ENCODE peak calls at places on chromosome 16, in seven cellular contexts. One of them, this sample, is unnamed.

GRCh38 chr16:14232106-14232890 is 161.2 kb downstream of the MRTFB start:
- DNase-seq in NCI-H1092 treated with DMSO at 0.1 percent for 48 hours: peak
- DNase-seq in neuronal stem cell: no peak
- DNase-seq in GM10248: no peak
- DNase-seq in endothelial cell of umbilical vein: peak
- DNase-seq in stimulated activated naive B cell treated with anti-CD40 and anti-IgM and Interleukin-4, amounts not matched to agents 10 μg/mL and 1 μg/mL and 100 μg/mL, for 72 hours: no peak
- DNase-seq in fibroblast of lung: peak
- DNase-seq in this sample: no peak

GRCh38 chr16:27330542-27330941 is 16.8 kb downstream of the IL4R start:
- DNase-seq in GM10248: no peak
- DNase-seq in NCI-H1092 treated with DMSO at 0.1 percent for 48 hours: no peak
- DNase-seq in neuronal stem cell: no peak
- DNase-seq in fibroblast of lung: peak
- DNase-seq in endothelial cell of umbilical vein: peak
- DNase-seq in stimulated activated naive B cell treated with anti-CD40 and anti-IgM and Interleukin-4, amounts not matched to agents 10 μg/mL and 1 μg/mL and 100 μg/mL, for 72 hours: no peak
- DNase-seq in this sample: no peak

GRCh38 chr16:88063201-88063773 is 112.1 kb downstream of the BANP start:
- DNase-seq in fibroblast of lung: peak
- DNase-seq in stimulated activated naive B cell treated with anti-CD40 and anti-IgM and Interleukin-4, amounts not matched to agents 10 μg/mL and 1 μg/mL and 100 μg/mL, for 72 hours: no peak
- DNase-seq in NCI-H1092 treated with DMSO at 0.1 percent for 48 hours: no peak
- DNase-seq in neuronal stem cell: no peak
- DNase-seq in endothelial cell of umbilical vein: no peak
- DNase-seq in GM10248: no peak
- DNase-seq in this sample: no peak

GRCh38 chr16:67173808-67174705 is 3.7 kb downstream of the NOL3 start:
- DNase-seq in neuronal stem cell: no peak
- DNase-seq in NCI-H1092 treated with DMSO at 0.1 percent for 48 hours: peak
- DNase-seq in endothelial cell of umbilical vein: peak
- DNase-seq in stimulated activated naive B cell treated with anti-CD40 and anti-IgM and Interleukin-4, amounts not matched to agents 10 μg/mL and 1 μg/mL and 100 μg/mL, for 72 hours: no peak
- DNase-seq in fibroblast of lung: peak
- DNase-seq in GM10248: peak
- DNase-seq in this sample: peak

GRCh38 chr16:69325784-69326171 is 4.6 kb downstream of the PDF start:
- DNase-seq in fibroblast of lung: no peak
- DNase-seq in GM10248: no peak
- DNase-seq in NCI-H1092 treated with DMSO at 0.1 percent for 48 hours: no peak
- DNase-seq in stimulated activated naive B cell treated with anti-CD40 and anti-IgM and Interleukin-4, amounts not matched to agents 10 μg/mL and 1 μg/mL and 100 μg/mL, for 72 hours: no peak
- DNase-seq in neuronal stem cell: no peak
- DNase-seq in endothelial cell of umbilical vein: no peak
- DNase-seq in this sample: no peak

GRCh38 chr16:67028555-67029248 is at the start of gene CBFB:
- DNase-seq in fibroblast of lung: peak
- DNase-seq in NCI-H1092 treated with DMSO at 0.1 percent for 48 hours: peak
- DNase-seq in stimulated activated naive B cell treated with anti-CD40 and anti-IgM and Interleukin-4, amounts not matched to agents 10 μg/mL and 1 μg/mL and 100 μg/mL, for 72 hours: peak
- DNase-seq in neuronal stem cell: peak
- DNase-seq in GM10248: peak
- DNase-seq in endothelial cell of umbilical vein: peak
- DNase-seq in this sample: peak

GRCh38 chr16:67024384-67024896 is 4.5 kb upstream of the CBFB start:
- DNase-seq in endothelial cell of umbilical vein: no peak
- DNase-seq in NCI-H1092 treated with DMSO at 0.1 percent for 48 hours: no peak
- DNase-seq in GM10248: no peak
- DNase-seq in stimulated activated naive B cell treated with anti-CD40 and anti-IgM and Interleukin-4, amounts not matched to agents 10 μg/mL and 1 μg/mL and 100 μg/mL, for 72 hours: no peak
- DNase-seq in neuronal stem cell: no peak
- DNase-seq in fibroblast of lung: no peak
- DNase-seq in this sample: no peak

GRCh38 chr16:71807905-71808592 is 585 bp downstream of the AP1G1 start:
- DNase-seq in stimulated activated naive B cell treated with anti-CD40 and anti-IgM and Interleukin-4, amounts not matched to agents 10 μg/mL and 1 μg/mL and 100 μg/mL, for 72 hours: no peak
- DNase-seq in fibroblast of lung: peak
- DNase-seq in endothelial cell of umbilical vein: peak
- DNase-seq in GM10248: peak
- DNase-seq in NCI-H1092 treated with DMSO at 0.1 percent for 48 hours: peak
- DNase-seq in neuronal stem cell: peak
- DNase-seq in this sample: peak

GRCh38 chr16:14284930-14285541 is 213.9 kb downstream of the MRTFB start:
- DNase-seq in neuronal stem cell: no peak
- DNase-seq in fibroblast of lung: no peak
- DNase-seq in endothelial cell of umbilical vein: peak
- DNase-seq in NCI-H1092 treated with DMSO at 0.1 percent for 48 hours: peak
- DNase-seq in GM10248: peak
- DNase-seq in stimulated activated naive B cell treated with anti-CD40 and anti-IgM and Interleukin-4, amounts not matched to agents 10 μg/mL and 1 μg/mL and 100 μg/mL, for 72 hours: peak
- DNase-seq in this sample: peak

GRCh38 chr16:80948886-80949502 is 57.7 kb downstream of the CMC2 start:
- DNase-seq in neuronal stem cell: peak
- DNase-seq in NCI-H1092 treated with DMSO at 0.1 percent for 48 hours: peak
- DNase-seq in endothelial cell of umbilical vein: peak
- DNase-seq in stimulated activated naive B cell treated with anti-CD40 and anti-IgM and Interleukin-4, amounts not matched to agents 10 μg/mL and 1 μg/mL and 100 μg/mL, for 72 hours: no peak
- DNase-seq in GM10248: peak
- DNase-seq in fibroblast of lung: no peak
- DNase-seq in this sample: peak

GRCh38 chr16:560701-561412 is 663 bp downstream of the PRR35 start:
- DNase-seq in stimulated activated naive B cell treated with anti-CD40 and anti-IgM and Interleukin-4, amounts not matched to agents 10 μg/mL and 1 μg/mL and 100 μg/mL, for 72 hours: no peak
- DNase-seq in fibroblast of lung: no peak
- DNase-seq in endothelial cell of umbilical vein: no peak
- DNase-seq in NCI-H1092 treated with DMSO at 0.1 percent for 48 hours: no peak
- DNase-seq in neuronal stem cell: no peak
- DNase-seq in GM10248: no peak
- DNase-seq in this sample: no peak

GRCh38 chr16:83958842-83959565 is 6.0 kb downstream of the OSGIN1 start:
- DNase-seq in endothelial cell of umbilical vein: no peak
- DNase-seq in GM10248: no peak
- DNase-seq in NCI-H1092 treated with DMSO at 0.1 percent for 48 hours: no peak
- DNase-seq in neuronal stem cell: no peak
- DNase-seq in fibroblast of lung: no peak
- DNase-seq in stimulated activated naive B cell treated with anti-CD40 and anti-IgM and Interleukin-4, amounts not matched to agents 10 μg/mL and 1 μg/mL and 100 μg/mL, for 72 hours: no peak
- DNase-seq in this sample: no peak

GRCh38 chr16:85105475-85105874 is 6.8 kb downstream of the CIBAR2 start:
- DNase-seq in neuronal stem cell: no peak
- DNase-seq in NCI-H1092 treated with DMSO at 0.1 percent for 48 hours: no peak
- DNase-seq in stimulated activated naive B cell treated with anti-CD40 and anti-IgM and Interleukin-4, amounts not matched to agents 10 μg/mL and 1 μg/mL and 100 μg/mL, for 72 hours: no peak
- DNase-seq in fibroblast of lung: no peak
- DNase-seq in GM10248: no peak
- DNase-seq in endothelial cell of umbilical vein: no peak
- DNase-seq in this sample: no peak

GRCh38 chr16:4347765-4348509 is 3.2 kb downstream of the PAM16 start:
- DNase-seq in endothelial cell of umbilical vein: no peak
- DNase-seq in neuronal stem cell: no peak
- DNase-seq in GM10248: no peak
- DNase-seq in fibroblast of lung: no peak
- DNase-seq in NCI-H1092 treated with DMSO at 0.1 percent for 48 hours: no peak
- DNase-seq in stimulated activated naive B cell treated with anti-CD40 and anti-IgM and Interleukin-4, amounts not matched to agents 10 μg/mL and 1 μg/mL and 100 μg/mL, for 72 hours: no peak
- DNase-seq in this sample: no peak

GRCh38 chr16:11005611-11005975 is 61.2 kb downstream of the CLEC16A start:
- DNase-seq in NCI-H1092 treated with DMSO at 0.1 percent for 48 hours: no peak
- DNase-seq in neuronal stem cell: no peak
- DNase-seq in GM10248: no peak
- DNase-seq in fibroblast of lung: peak
- DNase-seq in stimulated activated naive B cell treated with anti-CD40 and anti-IgM and Interleukin-4, amounts not matched to agents 10 μg/mL and 1 μg/mL and 100 μg/mL, for 72 hours: no peak
- DNase-seq in endothelial cell of umbilical vein: no peak
- DNase-seq in this sample: no peak

GRCh38 chr16:53974484-53975115 is 270.6 kb downstream of the FTO start:
- DNase-seq in GM10248: no peak
- DNase-seq in stimulated activated naive B cell treated with anti-CD40 and anti-IgM and Interleukin-4, amounts not matched to agents 10 μg/mL and 1 μg/mL and 100 μg/mL, for 72 hours: no peak
- DNase-seq in fibroblast of lung: no peak
- DNase-seq in endothelial cell of umbilical vein: no peak
- DNase-seq in NCI-H1092 treated with DMSO at 0.1 percent for 48 hours: no peak
- DNase-seq in neuronal stem cell: no peak
- DNase-seq in this sample: no peak

GRCh38 chr16:50910698-50911025 is 168.8 kb downstream of the CYLD start:
- DNase-seq in neuronal stem cell: no peak
- DNase-seq in fibroblast of lung: no peak
- DNase-seq in endothelial cell of umbilical vein: no peak
- DNase-seq in GM10248: no peak
- DNase-seq in NCI-H1092 treated with DMSO at 0.1 percent for 48 hours: no peak
- DNase-seq in stimulated activated naive B cell treated with anti-CD40 and anti-IgM and Interleukin-4, amounts not matched to agents 10 μg/mL and 1 μg/mL and 100 μg/mL, for 72 hours: no peak
- DNase-seq in this sample: no peak

GRCh38 chr16:5490499-5490898 is 392.9 kb upstream of the EEF2KMT start:
- DNase-seq in NCI-H1092 treated with DMSO at 0.1 percent for 48 hours: peak
- DNase-seq in neuronal stem cell: peak
- DNase-seq in stimulated activated naive B cell treated with anti-CD40 and anti-IgM and Interleukin-4, amounts not matched to agents 10 μg/mL and 1 μg/mL and 100 μg/mL, for 72 hours: no peak
- DNase-seq in GM10248: peak
- DNase-seq in endothelial cell of umbilical vein: no peak
- DNase-seq in fibroblast of lung: peak
- DNase-seq in this sample: peak

GRCh38 chr16:3859875-3860274 is 20.6 kb downstream of the CREBBP start:
- DNase-seq in fibroblast of lung: no peak
- DNase-seq in neuronal stem cell: no peak
- DNase-seq in GM10248: no peak
- DNase-seq in NCI-H1092 treated with DMSO at 0.1 percent for 48 hours: no peak
- DNase-seq in endothelial cell of umbilical vein: no peak
- DNase-seq in stimulated activated naive B cell treated with anti-CD40 and anti-IgM and Interleukin-4, amounts not matched to agents 10 μg/mL and 1 μg/mL and 100 μg/mL, for 72 hours: no peak
- DNase-seq in this sample: peak

GRCh38 chr16:15946257-15947044 is 3.0 kb upstream of the ABCC1 start:
- DNase-seq in GM10248: no peak
- DNase-seq in fibroblast of lung: peak
- DNase-seq in stimulated activated naive B cell treated with anti-CD40 and anti-IgM and Interleukin-4, amounts not matched to agents 10 μg/mL and 1 μg/mL and 100 μg/mL, for 72 hours: no peak
- DNase-seq in neuronal stem cell: no peak
- DNase-seq in endothelial cell of umbilical vein: peak
- DNase-seq in NCI-H1092 treated with DMSO at 0.1 percent for 48 hours: no peak
- DNase-seq in this sample: no peak

GRCh38 chr16:88390760-88391496 is 8.2 kb downstream of the ZNF469 start:
- DNase-seq in fibroblast of lung: no peak
- DNase-seq in GM10248: no peak
- DNase-seq in NCI-H1092 treated with DMSO at 0.1 percent for 48 hours: no peak
- DNase-seq in endothelial cell of umbilical vein: no peak
- DNase-seq in neuronal stem cell: no peak
- DNase-seq in stimulated activated naive B cell treated with anti-CD40 and anti-IgM and Interleukin-4, amounts not matched to agents 10 μg/mL and 1 μg/mL and 100 μg/mL, for 72 hours: no peak
- DNase-seq in this sample: no peak

GRCh38 chr16:57252148-57252721 is 7.2 kb downstream of the ARL2BP start:
- DNase-seq in GM10248: no peak
- DNase-seq in NCI-H1092 treated with DMSO at 0.1 percent for 48 hours: no peak
- DNase-seq in stimulated activated naive B cell treated with anti-CD40 and anti-IgM and Interleukin-4, amounts not matched to agents 10 μg/mL and 1 μg/mL and 100 μg/mL, for 72 hours: no peak
- DNase-seq in fibroblast of lung: no peak
- DNase-seq in endothelial cell of umbilical vein: no peak
- DNase-seq in neuronal stem cell: no peak
- DNase-seq in this sample: no peak

GRCh38 chr16:82643936-82644630 is 17.3 kb downstream of the CDH13 start:
- DNase-seq in stimulated activated naive B cell treated with anti-CD40 and anti-IgM and Interleukin-4, amounts not matched to agents 10 μg/mL and 1 μg/mL and 100 μg/mL, for 72 hours: no peak
- DNase-seq in endothelial cell of umbilical vein: no peak
- DNase-seq in neuronal stem cell: no peak
- DNase-seq in GM10248: no peak
- DNase-seq in fibroblast of lung: no peak
- DNase-seq in NCI-H1092 treated with DMSO at 0.1 percent for 48 hours: no peak
- DNase-seq in this sample: no peak

GRCh38 chr16:3058173-3059030 is 7.0 kb upstream of the IL32 start:
- DNase-seq in stimulated activated naive B cell treated with anti-CD40 and anti-IgM and Interleukin-4, amounts not matched to agents 10 μg/mL and 1 μg/mL and 100 μg/mL, for 72 hours: peak
- DNase-seq in endothelial cell of umbilical vein: no peak
- DNase-seq in NCI-H1092 treated with DMSO at 0.1 percent for 48 hours: peak
- DNase-seq in GM10248: peak
- DNase-seq in fibroblast of lung: no peak
- DNase-seq in neuronal stem cell: peak
- DNase-seq in this sample: peak

GRCh38 chr16:86664518-86665318 is 86.4 kb downstream of the FOXL1 start:
- DNase-seq in endothelial cell of umbilical vein: peak
- DNase-seq in neuronal stem cell: no peak
- DNase-seq in GM10248: peak
- DNase-seq in NCI-H1092 treated with DMSO at 0.1 percent for 48 hours: no peak
- DNase-seq in stimulated activated naive B cell treated with anti-CD40 and anti-IgM and Interleukin-4, amounts not matched to agents 10 μg/mL and 1 μg/mL and 100 μg/mL, for 72 hours: peak
- DNase-seq in fibroblast of lung: peak
- DNase-seq in this sample: no peak

GRCh38 chr16:22627043-22627442 is 116.4 kb downstream of the NPIPB5 start:
- DNase-seq in GM10248: no peak
- DNase-seq in endothelial cell of umbilical vein: no peak
- DNase-seq in NCI-H1092 treated with DMSO at 0.1 percent for 48 hours: no peak
- DNase-seq in stimulated activated naive B cell treated with anti-CD40 and anti-IgM and Interleukin-4, amounts not matched to agents 10 μg/mL and 1 μg/mL and 100 μg/mL, for 72 hours: no peak
- DNase-seq in neuronal stem cell: no peak
- DNase-seq in fibroblast of lung: no peak
- DNase-seq in this sample: no peak

GRCh38 chr16:15460601-15461000 is 26.2 kb downstream of the BMERB1 start:
- DNase-seq in endothelial cell of umbilical vein: no peak
- DNase-seq in fibroblast of lung: no peak
- DNase-seq in neuronal stem cell: no peak
- DNase-seq in GM10248: no peak
- DNase-seq in NCI-H1092 treated with DMSO at 0.1 percent for 48 hours: no peak
- DNase-seq in stimulated activated naive B cell treated with anti-CD40 and anti-IgM and Interleukin-4, amounts not matched to agents 10 μg/mL and 1 μg/mL and 100 μg/mL, for 72 hours: no peak
- DNase-seq in this sample: no peak

GRCh38 chr16:83900611-83901010 is 1.7 kb downstream of the MLYCD start:
- DNase-seq in NCI-H1092 treated with DMSO at 0.1 percent for 48 hours: no peak
- DNase-seq in GM10248: no peak
- DNase-seq in stimulated activated naive B cell treated with anti-CD40 and anti-IgM and Interleukin-4, amounts not matched to agents 10 μg/mL and 1 μg/mL and 100 μg/mL, for 72 hours: no peak
- DNase-seq in endothelial cell of umbilical vein: no peak
- DNase-seq in fibroblast of lung: peak
- DNase-seq in neuronal stem cell: no peak
- DNase-seq in this sample: no peak

This sample was measured in D341Med.